ENCODE peak calls at places on chromosomes 13 and 19, in nine cellular contexts. One of them, this sample, is unnamed.

GRCh38 chr13:55990631-55991030 is 1150.1 kb upstream of the PRR20A start:
- DNase-seq in tibial nerve: no peak
- DNase-seq in IMR-90: no peak
- DNase-seq in CD14-positive monocyte: no peak
- DNase-seq in GM10248: no peak
- DNase-seq in spleen: no peak
- DNase-seq in A549: no peak
- DNase-seq in cardiac muscle cell: no peak
- DNase-seq in right lobe of liver: no peak
- DNase-seq in this sample: no peak

GRCh38 chr19:55640043-55640576 is 692 bp upstream of the ZNF580 start:
- DNase-seq in tibial nerve: peak
- DNase-seq in IMR-90: peak
- DNase-seq in CD14-positive monocyte: no peak
- DNase-seq in GM10248: peak
- DNase-seq in spleen: peak
- DNase-seq in A549: peak
- DNase-seq in cardiac muscle cell: peak
- DNase-seq in right lobe of liver: peak
- DNase-seq in this sample: no peak

GRCh38 chr13:112776971-112777370 is 87.1 kb downstream of the ATP11A start:
- DNase-seq in tibial nerve: no peak
- DNase-seq in IMR-90: no peak
- DNase-seq in CD14-positive monocyte: peak
- DNase-seq in GM10248: no peak
- DNase-seq in spleen: no peak
- DNase-seq in A549: no peak
- DNase-seq in cardiac muscle cell: no peak
- DNase-seq in right lobe of liver: no peak
- DNase-seq in this sample: no peak

GRCh38 chr13:37207646-37208045 is 102.2 kb upstream of the CSNK1A1L start:
- DNase-seq in tibial nerve: no peak
- DNase-seq in IMR-90: no peak
- DNase-seq in CD14-positive monocyte: no peak
- DNase-seq in GM10248: no peak
- DNase-seq in spleen: no peak
- DNase-seq in A549: no peak
- DNase-seq in cardiac muscle cell: peak
- DNase-seq in right lobe of liver: no peak
- DNase-seq in this sample: no peak

GRCh38 chr19:35044317-35045117 is 3.0 kb downstream of the HPN start:
- DNase-seq in tibial nerve: peak
- DNase-seq in IMR-90: peak
- DNase-seq in CD14-positive monocyte: no peak
- DNase-seq in GM10248: peak
- DNase-seq in spleen: no peak
- DNase-seq in A549: peak
- DNase-seq in cardiac muscle cell: peak
- DNase-seq in right lobe of liver: no peak
- DNase-seq in this sample: peak

GRCh38 chr13:28728642-28729041 is 9.9 kb upstream of the SLC46A3 start:
- DNase-seq in tibial nerve: no peak
- DNase-seq in IMR-90: no peak
- DNase-seq in CD14-positive monocyte: no peak
- DNase-seq in GM10248: no peak
- DNase-seq in spleen: no peak
- DNase-seq in A549: no peak
- DNase-seq in cardiac muscle cell: no peak
- DNase-seq in right lobe of liver: no peak
- DNase-seq in this sample: no peak

GRCh38 chr13:48066310-48066989 is 28.5 kb downstream of the MED4 start:
- DNase-seq in tibial nerve: no peak
- DNase-seq in IMR-90: peak
- DNase-seq in CD14-positive monocyte: no peak
- DNase-seq in GM10248: no peak
- DNase-seq in spleen: no peak
- DNase-seq in A549: peak
- DNase-seq in cardiac muscle cell: peak
- DNase-seq in right lobe of liver: no peak
- DNase-seq in this sample: peak

GRCh38 chr19:8988204-8988603 is 22.0 kb downstream of the MUC16 start:
- DNase-seq in tibial nerve: no peak
- DNase-seq in IMR-90: no peak
- DNase-seq in CD14-positive monocyte: no peak
- DNase-seq in GM10248: no peak
- DNase-seq in spleen: peak
- DNase-seq in A549: peak
- DNase-seq in cardiac muscle cell: no peak
- DNase-seq in right lobe of liver: no peak
- DNase-seq in this sample: no peak

GRCh38 chr19:51480590-51480989 is 2.3 kb downstream of the CEACAM18 start:
- DNase-seq in tibial nerve: no peak
- DNase-seq in IMR-90: no peak
- DNase-seq in CD14-positive monocyte: no peak
- DNase-seq in GM10248: no peak
- DNase-seq in spleen: no peak
- DNase-seq in A549: no peak
- DNase-seq in cardiac muscle cell: peak
- DNase-seq in right lobe of liver: no peak
- DNase-seq in this sample: no peak

GRCh38 chr13:84130739-84131138 is 248.5 kb upstream of the SLITRK1 start:
- DNase-seq in tibial nerve: no peak
- DNase-seq in IMR-90: no peak
- DNase-seq in CD14-positive monocyte: no peak
- DNase-seq in GM10248: no peak
- DNase-seq in spleen: no peak
- DNase-seq in A549: peak
- DNase-seq in cardiac muscle cell: no peak
- DNase-seq in right lobe of liver: no peak
- DNase-seq in this sample: no peak

GRCh38 chr13:113475280-113475679 is 15.2 kb downstream of the DCUN1D2 start:
- DNase-seq in tibial nerve: no peak
- DNase-seq in IMR-90: no peak
- DNase-seq in CD14-positive monocyte: no peak
- DNase-seq in GM10248: no peak
- DNase-seq in spleen: no peak
- DNase-seq in A549: no peak
- DNase-seq in cardiac muscle cell: no peak
- DNase-seq in right lobe of liver: no peak
- DNase-seq in this sample: no peak

GRCh38 chr13:32881792-32882175 is 134.4 kb upstream of the KL start:
- DNase-seq in tibial nerve: no peak
- DNase-seq in IMR-90: no peak
- DNase-seq in CD14-positive monocyte: no peak
- DNase-seq in GM10248: no peak
- DNase-seq in spleen: no peak
- DNase-seq in A549: no peak
- DNase-seq in cardiac muscle cell: no peak
- DNase-seq in right lobe of liver: no peak
- DNase-seq in this sample: peak

GRCh38 chr13:94280845-94281244 is 198.6 kb downstream of the DCT start:
- DNase-seq in tibial nerve: no peak
- DNase-seq in IMR-90: no peak
- DNase-seq in CD14-positive monocyte: no peak
- DNase-seq in GM10248: no peak
- DNase-seq in spleen: no peak
- DNase-seq in A549: no peak
- DNase-seq in cardiac muscle cell: no peak
- DNase-seq in right lobe of liver: no peak
- DNase-seq in this sample: no peak

GRCh38 chr13:98144501-98145350 is 1.8 kb downstream of the FARP1 start:
- DNase-seq in tibial nerve: no peak
- DNase-seq in IMR-90: peak
- DNase-seq in CD14-positive monocyte: no peak
- DNase-seq in GM10248: no peak
- DNase-seq in spleen: no peak
- DNase-seq in A549: peak
- DNase-seq in cardiac muscle cell: peak
- DNase-seq in right lobe of liver: no peak
- DNase-seq in this sample: peak
- TF ChIP-seq CTCF in tibial nerve: no peak
- TF ChIP-seq CTCF in IMR-90: peak
- TF ChIP-seq CTCF in CD14-positive monocyte: no peak
- TF ChIP-seq CTCF in GM10248: no peak
- TF ChIP-seq CTCF in spleen: no peak
- TF ChIP-seq CTCF in A549: no peak
- TF ChIP-seq CTCF in cardiac muscle cell: peak
- TF ChIP-seq CTCF in right lobe of liver: no peak
- TF ChIP-seq CTCF in this sample: no peak

GRCh38 chr19:46924874-46925547 is 64.2 kb downstream of the ARHGAP35 start:
- DNase-seq in tibial nerve: no peak
- DNase-seq in IMR-90: no peak
- DNase-seq in CD14-positive monocyte: no peak
- DNase-seq in GM10248: peak
- DNase-seq in spleen: no peak
- DNase-seq in A549: peak
- DNase-seq in cardiac muscle cell: no peak
- DNase-seq in right lobe of liver: no peak
- DNase-seq in this sample: peak

GRCh38 chr19:46925548-46925950 is 64.8 kb downstream of the ARHGAP35 start:
- DNase-seq in tibial nerve: no peak
- DNase-seq in IMR-90: no peak
- DNase-seq in CD14-positive monocyte: no peak
- DNase-seq in GM10248: no peak
- DNase-seq in spleen: no peak
- DNase-seq in A549: peak
- DNase-seq in cardiac muscle cell: no peak
- DNase-seq in right lobe of liver: no peak
- DNase-seq in this sample: peak

GRCh38 chr19:46920341-46920740 is 59.5 kb downstream of the ARHGAP35 start:
- DNase-seq in tibial nerve: no peak
- DNase-seq in IMR-90: no peak
- DNase-seq in CD14-positive monocyte: no peak
- DNase-seq in GM10248: no peak
- DNase-seq in spleen: no peak
- DNase-seq in A549: no peak
- DNase-seq in cardiac muscle cell: no peak
- DNase-seq in right lobe of liver: no peak
- DNase-seq in this sample: no peak

GRCh38 chr19:46919324-46919723 is 58.5 kb downstream of the ARHGAP35 start:
- DNase-seq in tibial nerve: no peak
- DNase-seq in IMR-90: peak
- DNase-seq in CD14-positive monocyte: no peak
- DNase-seq in GM10248: no peak
- DNase-seq in spleen: no peak
- DNase-seq in A549: no peak
- DNase-seq in cardiac muscle cell: no peak
- DNase-seq in right lobe of liver: no peak
- DNase-seq in this sample: peak

GRCh38 chr19:46922465-46922864 is 61.7 kb downstream of the ARHGAP35 start:
- DNase-seq in tibial nerve: no peak
- DNase-seq in IMR-90: no peak
- DNase-seq in CD14-positive monocyte: no peak
- DNase-seq in GM10248: no peak
- DNase-seq in spleen: no peak
- DNase-seq in A549: no peak
- DNase-seq in cardiac muscle cell: no peak
- DNase-seq in right lobe of liver: no peak
- DNase-seq in this sample: no peak
- TF ChIP-seq CTCF in tibial nerve: no peak
- TF ChIP-seq CTCF in IMR-90: no peak
- TF ChIP-seq CTCF in CD14-positive monocyte: no peak
- TF ChIP-seq CTCF in GM10248: no peak
- TF ChIP-seq CTCF in spleen: no peak
- TF ChIP-seq CTCF in A549: no peak
- TF ChIP-seq CTCF in cardiac muscle cell: no peak
- TF ChIP-seq CTCF in right lobe of liver: no peak
- TF ChIP-seq CTCF in this sample: no peak

GRCh38 chr19:40090256-40091204 is at the start of gene ZNF780A:
- DNase-seq in tibial nerve: peak
- DNase-seq in IMR-90: peak
- DNase-seq in CD14-positive monocyte: peak
- DNase-seq in GM10248: peak
- DNase-seq in spleen: peak
- DNase-seq in A549: peak
- DNase-seq in cardiac muscle cell: peak
- DNase-seq in right lobe of liver: peak
- DNase-seq in this sample: peak
- TF ChIP-seq CTCF in tibial nerve: no peak
- TF ChIP-seq CTCF in IMR-90: no peak
- TF ChIP-seq CTCF in CD14-positive monocyte: no peak
- TF ChIP-seq CTCF in GM10248: no peak
- TF ChIP-seq CTCF in spleen: no peak
- TF ChIP-seq CTCF in A549: no peak
- TF ChIP-seq CTCF in cardiac muscle cell: no peak
- TF ChIP-seq CTCF in right lobe of liver: no peak
- TF ChIP-seq CTCF in this sample: no peak

GRCh38 chr19:12856684-12857083 is 18.4 kb downstream of the MAST1 start:
- DNase-seq in tibial nerve: no peak
- DNase-seq in IMR-90: no peak
- DNase-seq in CD14-positive monocyte: no peak
- DNase-seq in GM10248: no peak
- DNase-seq in spleen: no peak
- DNase-seq in A549: no peak
- DNase-seq in cardiac muscle cell: no peak
- DNase-seq in right lobe of liver: no peak
- DNase-seq in this sample: no peak

GRCh38 chr19:12859546-12859945 is 21.2 kb downstream of the MAST1 start:
- DNase-seq in tibial nerve: no peak
- DNase-seq in IMR-90: peak
- DNase-seq in CD14-positive monocyte: no peak
- DNase-seq in GM10248: no peak
- DNase-seq in spleen: no peak
- DNase-seq in A549: no peak
- DNase-seq in cardiac muscle cell: no peak
- DNase-seq in right lobe of liver: no peak
- DNase-seq in this sample: no peak

GRCh38 chr19:12864143-12864542 is 17.1 kb downstream of the DNASE2 start:
- DNase-seq in tibial nerve: no peak
- DNase-seq in IMR-90: no peak
- DNase-seq in CD14-positive monocyte: no peak
- DNase-seq in GM10248: no peak
- DNase-seq in spleen: no peak
- DNase-seq in A549: no peak
- DNase-seq in cardiac muscle cell: no peak
- DNase-seq in right lobe of liver: no peak
- DNase-seq in this sample: no peak

DNA sequence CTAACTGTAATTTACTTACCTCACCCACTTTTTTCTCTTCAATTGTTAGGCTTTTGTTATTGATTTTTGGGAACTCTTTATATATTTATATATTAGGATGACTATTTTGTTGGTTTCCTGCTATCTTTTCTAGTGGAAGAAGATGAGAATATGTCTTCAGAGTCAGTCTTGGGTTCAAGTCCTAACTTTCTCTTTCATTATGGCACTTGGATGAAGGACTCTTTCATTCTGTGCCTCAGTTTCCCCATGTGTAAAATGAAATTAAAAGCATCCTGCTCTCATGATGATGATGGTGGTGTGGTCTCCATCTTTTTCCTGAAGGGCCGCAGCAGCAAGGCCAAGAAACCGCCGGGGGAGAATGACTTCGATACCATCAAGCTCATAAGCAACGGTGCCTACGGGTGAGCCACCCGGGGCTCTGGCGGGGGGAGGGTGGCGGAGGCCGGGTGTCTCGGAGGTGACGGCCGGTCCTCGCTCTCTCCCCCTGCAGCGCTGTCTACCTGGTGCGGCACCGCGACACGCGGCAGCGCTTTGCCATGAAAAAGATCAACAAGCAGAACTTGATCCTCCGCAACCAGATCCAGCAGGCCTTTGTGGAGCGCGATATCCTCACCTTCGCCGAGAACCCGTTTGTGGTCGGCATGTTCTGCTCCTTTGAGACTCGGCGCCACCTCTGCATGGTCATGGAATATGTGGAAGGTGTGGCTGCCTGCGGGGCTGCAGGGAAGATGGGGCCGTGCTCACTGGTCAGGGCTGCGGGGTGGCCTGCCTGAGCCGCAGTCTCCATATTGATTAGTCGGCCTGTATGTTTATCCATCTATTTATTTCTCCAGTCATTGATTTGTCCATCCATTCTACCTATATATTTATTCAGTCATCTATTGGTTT is 20.0 kb downstream of the MAST1 start:
- DNase-seq in tibial nerve: no peak
- DNase-seq in IMR-90: no peak
- DNase-seq in CD14-positive monocyte: no peak
- DNase-seq in GM10248: no peak
- DNase-seq in spleen: no peak
- DNase-seq in A549: no peak
- DNase-seq in cardiac muscle cell: no peak
- DNase-seq in right lobe of liver: no peak
- DNase-seq in this sample: no peak
- TF ChIP-seq CTCF in tibial nerve: no peak
- TF ChIP-seq CTCF in IMR-90: no peak
- TF ChIP-seq CTCF in CD14-positive monocyte: no peak
- TF ChIP-seq CTCF in GM10248: no peak
- TF ChIP-seq CTCF in spleen: no peak
- TF ChIP-seq CTCF in A549: no peak
- TF ChIP-seq CTCF in cardiac muscle cell: no peak
- TF ChIP-seq CTCF in right lobe of liver: no peak
- TF ChIP-seq CTCF in this sample: no peak